ENCODE peak calls at places on chromosomes 7 and 10, in nine cellular contexts. One of them, this sample, is unnamed.

GRCh38 chr10:114683593-114683992 is 25.5 kb upstream of the ABLIM1 start:
- DNase-seq in HCT116: no peak
- DNase-seq in SK-N-SH: no peak
- DNase-seq in choroid plexus epithelial cell: no peak
- DNase-seq in pancreas: no peak
- DNase-seq in AG04449: no peak
- DNase-seq in HFF-Myc: no peak
- DNase-seq in cardiac muscle cell: no peak
- DNase-seq in heart left ventricle: peak; percentile 63
- DNase-seq in this sample: no peak

GRCh38 chr7:129739427-129739826 is 127.9 kb downstream of the NRF1 start:
- DNase-seq in HFF-Myc: no peak
- DNase-seq in cardiac muscle cell: peak; percentile 29
- DNase-seq in pancreas: no peak
- DNase-seq in choroid plexus epithelial cell: peak; percentile 92
- DNase-seq in heart left ventricle: peak; percentile 53
- DNase-seq in AG04449: no peak
- DNase-seq in SK-N-SH: no peak
- DNase-seq in HCT116: no peak
- DNase-seq in this sample: no peak

GRCh38 chr10:132360766-132361447 is 28.9 kb downstream of the LRRC27 start:
- DNase-seq in SK-N-SH: peak; percentile 80
- DNase-seq in pancreas: peak; percentile 76
- DNase-seq in heart left ventricle: no peak
- DNase-seq in HCT116: no peak
- DNase-seq in cardiac muscle cell: no peak
- DNase-seq in HFF-Myc: no peak
- DNase-seq in choroid plexus epithelial cell: no peak
- DNase-seq in AG04449: no peak
- DNase-seq in this sample: no peak

GRCh38 chr7:17580141-17580540 is 281.7 kb downstream of the AHR start:
- DNase-seq in pancreas: no peak
- DNase-seq in cardiac muscle cell: peak; percentile 73
- DNase-seq in choroid plexus epithelial cell: peak; percentile 64
- DNase-seq in HCT116: no peak
- DNase-seq in HFF-Myc: peak; percentile 43
- DNase-seq in heart left ventricle: no peak
- DNase-seq in AG04449: peak; percentile 53
- DNase-seq in SK-N-SH: no peak
- DNase-seq in this sample: no peak

GRCh38 chr10:129548534-129549130 is 81.6 kb downstream of the MGMT start:
- DNase-seq in AG04449: no peak
- DNase-seq in choroid plexus epithelial cell: no peak
- DNase-seq in heart left ventricle: no peak
- DNase-seq in SK-N-SH: no peak
- DNase-seq in HFF-Myc: no peak
- DNase-seq in cardiac muscle cell: no peak
- DNase-seq in pancreas: no peak
- DNase-seq in HCT116: no peak
- DNase-seq in this sample: no peak

GRCh38 chr10:96509017-96509641 is 4.6 kb downstream of the TLL2 start:
- DNase-seq in HFF-Myc: no peak
- DNase-seq in pancreas: no peak
- DNase-seq in SK-N-SH: no peak
- DNase-seq in HCT116: no peak
- DNase-seq in cardiac muscle cell: peak; percentile 16
- DNase-seq in AG04449: peak; percentile 80
- DNase-seq in choroid plexus epithelial cell: peak; percentile 95
- DNase-seq in heart left ventricle: no peak
- DNase-seq in this sample: peak; percentile 97

GRCh38 chr10:30583778-30584415 is 45.7 kb downstream of the LYZL2 start:
- DNase-seq in HCT116: peak; percentile 57
- DNase-seq in HFF-Myc: peak; percentile 3
- DNase-seq in AG04449: no peak
- DNase-seq in pancreas: peak; percentile 60
- DNase-seq in choroid plexus epithelial cell: peak; percentile 83
- DNase-seq in heart left ventricle: peak; percentile 66
- DNase-seq in SK-N-SH: no peak
- DNase-seq in cardiac muscle cell: peak; percentile 89
- DNase-seq in this sample: peak; percentile 39

GRCh38 chr10:14397069-14397468 is 66.3 kb upstream of the FRMD4A start:
- DNase-seq in cardiac muscle cell: peak; percentile 97
- DNase-seq in HFF-Myc: peak; percentile 94
- DNase-seq in pancreas: no peak
- DNase-seq in choroid plexus epithelial cell: peak; percentile 97
- DNase-seq in HCT116: no peak
- DNase-seq in AG04449: peak; percentile 95
- DNase-seq in SK-N-SH: peak; percentile 9
- DNase-seq in heart left ventricle: peak; percentile 81
- DNase-seq in this sample: peak; percentile 80

GRCh38 chr10:133030126-133030525 is 57.6 kb upstream of the ADGRA1 start:
- DNase-seq in pancreas: no peak
- DNase-seq in AG04449: no peak
- DNase-seq in HCT116: no peak
- DNase-seq in SK-N-SH: no peak
- DNase-seq in HFF-Myc: no peak
- DNase-seq in choroid plexus epithelial cell: no peak
- DNase-seq in cardiac muscle cell: no peak
- DNase-seq in heart left ventricle: no peak
- DNase-seq in this sample: no peak

GRCh38 chr7:27608776-27609495 is 53.7 kb downstream of the HIBADH start:
- DNase-seq in choroid plexus epithelial cell: peak; percentile 48
- DNase-seq in pancreas: no peak
- DNase-seq in heart left ventricle: no peak
- DNase-seq in HFF-Myc: no peak
- DNase-seq in cardiac muscle cell: peak; percentile 50
- DNase-seq in HCT116: no peak
- DNase-seq in AG04449: no peak
- DNase-seq in SK-N-SH: no peak
- DNase-seq in this sample: no peak

GRCh38 chr7:19522486-19522885 is 186.4 kb downstream of the POLR1F start:
- DNase-seq in heart left ventricle: no peak
- DNase-seq in HFF-Myc: no peak
- DNase-seq in AG04449: peak; percentile 21
- DNase-seq in HCT116: no peak
- DNase-seq in choroid plexus epithelial cell: peak; percentile 96
- DNase-seq in SK-N-SH: no peak
- DNase-seq in pancreas: no peak
- DNase-seq in cardiac muscle cell: peak; percentile 56
- DNase-seq in this sample: no peak

GRCh38 chr10:116715839-116716377 is 26.5 kb downstream of the HSPA12A start:
- DNase-seq in AG04449: no peak
- DNase-seq in HCT116: no peak
- DNase-seq in heart left ventricle: no peak
- DNase-seq in pancreas: no peak
- DNase-seq in SK-N-SH: peak; percentile 62
- DNase-seq in choroid plexus epithelial cell: no peak
- DNase-seq in cardiac muscle cell: no peak
- DNase-seq in HFF-Myc: no peak
- DNase-seq in this sample: no peak

GRCh38 chr7:4837814-4838625 is 23.8 kb downstream of the PAPOLB start:
- DNase-seq in cardiac muscle cell: no peak
- DNase-seq in pancreas: no peak
- DNase-seq in choroid plexus epithelial cell: peak; percentile 31
- DNase-seq in heart left ventricle: no peak
- DNase-seq in AG04449: no peak
- DNase-seq in HCT116: no peak
- DNase-seq in SK-N-SH: peak; percentile 77
- DNase-seq in HFF-Myc: no peak
- DNase-seq in this sample: no peak

GRCh38 chr10:101446071-101446470 is 92.1 kb downstream of the BTRC start:
- DNase-seq in pancreas: no peak
- DNase-seq in HCT116: no peak
- DNase-seq in choroid plexus epithelial cell: no peak
- DNase-seq in AG04449: no peak
- DNase-seq in heart left ventricle: no peak
- DNase-seq in SK-N-SH: no peak
- DNase-seq in cardiac muscle cell: no peak
- DNase-seq in HFF-Myc: no peak
- DNase-seq in this sample: no peak

GRCh38 chr10:74824184-74825032 is 2.0 kb upstream of the KAT6B start:
- DNase-seq in AG04449: no peak
- DNase-seq in choroid plexus epithelial cell: no peak
- DNase-seq in cardiac muscle cell: peak; percentile 26
- DNase-seq in pancreas: peak; percentile 61
- DNase-seq in HCT116: no peak
- DNase-seq in SK-N-SH: peak; percentile 66
- DNase-seq in HFF-Myc: no peak
- DNase-seq in heart left ventricle: peak; percentile 29
- DNase-seq in this sample: no peak

GRCh38 chr7:100469227-100470044 is 5.4 kb upstream of the SPACDR start:
- DNase-seq in HCT116: no peak
- DNase-seq in AG04449: no peak
- DNase-seq in choroid plexus epithelial cell: peak; percentile 78
- DNase-seq in pancreas: peak; percentile 99
- DNase-seq in heart left ventricle: peak; percentile 90
- DNase-seq in SK-N-SH: peak; percentile 98
- DNase-seq in HFF-Myc: peak; percentile 33
- DNase-seq in cardiac muscle cell: peak; percentile 82
- DNase-seq in this sample: no peak
- TF ChIP-seq CTCF in HCT116: peak; percentile 80
- TF ChIP-seq CTCF in AG04449: peak; percentile 98
- TF ChIP-seq CTCF in choroid plexus epithelial cell: peak; percentile 92
- TF ChIP-seq CTCF in pancreas: peak; percentile 87
- TF ChIP-seq CTCF in heart left ventricle: peak; percentile 95
- TF ChIP-seq CTCF in SK-N-SH: peak; percentile 98
- TF ChIP-seq CTCF in HFF-Myc: peak; percentile 96
- TF ChIP-seq CTCF in cardiac muscle cell: peak; percentile 89
- TF ChIP-seq CTCF in this sample: peak; percentile 92

DNA sequence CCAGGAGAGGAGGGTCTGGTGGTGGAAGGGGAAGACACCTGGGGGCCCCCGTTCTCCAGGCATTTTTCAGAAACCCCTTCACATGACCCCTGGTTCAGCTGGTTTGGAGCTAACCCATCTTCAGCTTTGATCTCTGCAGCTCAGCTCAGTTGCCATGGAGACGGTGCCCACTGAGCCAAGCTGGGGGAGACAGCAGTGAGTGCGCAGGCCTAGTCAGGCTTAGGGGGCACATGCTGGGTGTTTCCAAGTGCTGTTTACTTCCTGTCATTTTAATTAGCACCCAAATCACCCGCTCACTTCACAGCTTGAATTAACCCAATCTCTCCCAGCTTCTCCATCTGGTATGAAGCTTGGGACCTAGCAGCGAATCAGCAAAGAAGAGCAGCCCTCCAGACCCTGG is 9.0 kb downstream of the SPOCK2 start:
- DNase-seq in choroid plexus epithelial cell: no peak
- DNase-seq in HCT116: no peak
- DNase-seq in AG04449: no peak
- DNase-seq in SK-N-SH: peak; percentile 70
- DNase-seq in HFF-Myc: no peak
- DNase-seq in heart left ventricle: peak; percentile 6
- DNase-seq in cardiac muscle cell: no peak
- DNase-seq in pancreas: no peak
- DNase-seq in this sample: no peak
- H3K4me3 ChIP-seq in choroid plexus epithelial cell: no peak overlapping the region
- H3K4me3 ChIP-seq in HCT116: no peak overlapping the region
- H3K4me3 ChIP-seq in AG04449: no peak overlapping the region
- H3K4me3 ChIP-seq in SK-N-SH: no peak overlapping the region
- H3K4me3 ChIP-seq in HFF-Myc: no peak overlapping the region
- H3K4me3 ChIP-seq in heart left ventricle: no peak overlapping the region
- H3K4me3 ChIP-seq in cardiac muscle cell: no peak overlapping the region
- H3K4me3 ChIP-seq in pancreas: no peak overlapping the region
- H3K4me3 ChIP-seq in this sample: no peak overlapping the region

GRCh38 chr7:48101352-48101751 is 12.3 kb downstream of the UPP1 start:
- DNase-seq in HFF-Myc: no peak
- DNase-seq in pancreas: no peak
- DNase-seq in HCT116: no peak
- DNase-seq in AG04449: no peak
- DNase-seq in heart left ventricle: no peak
- DNase-seq in SK-N-SH: no peak
- DNase-seq in cardiac muscle cell: no peak
- DNase-seq in choroid plexus epithelial cell: no peak
- DNase-seq in this sample: no peak

GRCh38 chr7:48099781-48100180 is 10.7 kb downstream of the UPP1 start:
- DNase-seq in AG04449: no peak
- DNase-seq in choroid plexus epithelial cell: no peak
- DNase-seq in HCT116: no peak
- DNase-seq in SK-N-SH: no peak
- DNase-seq in cardiac muscle cell: no peak
- DNase-seq in pancreas: no peak
- DNase-seq in heart left ventricle: no peak
- DNase-seq in HFF-Myc: no peak
- DNase-seq in this sample: no peak

GRCh38 chr7:48105045-48105444 is 16.0 kb downstream of the UPP1 start:
- DNase-seq in choroid plexus epithelial cell: no peak
- DNase-seq in heart left ventricle: no peak
- DNase-seq in AG04449: no peak
- DNase-seq in HFF-Myc: no peak
- DNase-seq in SK-N-SH: no peak
- DNase-seq in pancreas: no peak
- DNase-seq in cardiac muscle cell: no peak
- DNase-seq in HCT116: no peak
- DNase-seq in this sample: no peak

GRCh38 chr7:48102530-48102929 is 13.5 kb downstream of the UPP1 start:
- DNase-seq in choroid plexus epithelial cell: no peak
- DNase-seq in HCT116: no peak
- DNase-seq in SK-N-SH: no peak
- DNase-seq in AG04449: no peak
- DNase-seq in heart left ventricle: no peak
- DNase-seq in HFF-Myc: no peak
- DNase-seq in cardiac muscle cell: no peak
- DNase-seq in pancreas: no peak
- DNase-seq in this sample: no peak

GRCh38 chr7:48101880-48102448 is 12.9 kb downstream of the UPP1 start:
- DNase-seq in HFF-Myc: no peak
- DNase-seq in cardiac muscle cell: no peak
- DNase-seq in heart left ventricle: no peak
- DNase-seq in choroid plexus epithelial cell: no peak
- DNase-seq in SK-N-SH: no peak
- DNase-seq in AG04449: no peak
- DNase-seq in HCT116: no peak
- DNase-seq in pancreas: no peak
- DNase-seq in this sample: no peak
- TF ChIP-seq CTCF in HFF-Myc: peak; percentile 44
- TF ChIP-seq CTCF in cardiac muscle cell: peak; percentile 40
- TF ChIP-seq CTCF in heart left ventricle: no peak
- TF ChIP-seq CTCF in choroid plexus epithelial cell: peak; percentile 54
- TF ChIP-seq CTCF in SK-N-SH: peak; percentile 48
- TF ChIP-seq CTCF in AG04449: peak; percentile 13
- TF ChIP-seq CTCF in HCT116: peak; percentile 48
- TF ChIP-seq CTCF in pancreas: no peak
- TF ChIP-seq CTCF in this sample: peak; percentile 65

DNA sequence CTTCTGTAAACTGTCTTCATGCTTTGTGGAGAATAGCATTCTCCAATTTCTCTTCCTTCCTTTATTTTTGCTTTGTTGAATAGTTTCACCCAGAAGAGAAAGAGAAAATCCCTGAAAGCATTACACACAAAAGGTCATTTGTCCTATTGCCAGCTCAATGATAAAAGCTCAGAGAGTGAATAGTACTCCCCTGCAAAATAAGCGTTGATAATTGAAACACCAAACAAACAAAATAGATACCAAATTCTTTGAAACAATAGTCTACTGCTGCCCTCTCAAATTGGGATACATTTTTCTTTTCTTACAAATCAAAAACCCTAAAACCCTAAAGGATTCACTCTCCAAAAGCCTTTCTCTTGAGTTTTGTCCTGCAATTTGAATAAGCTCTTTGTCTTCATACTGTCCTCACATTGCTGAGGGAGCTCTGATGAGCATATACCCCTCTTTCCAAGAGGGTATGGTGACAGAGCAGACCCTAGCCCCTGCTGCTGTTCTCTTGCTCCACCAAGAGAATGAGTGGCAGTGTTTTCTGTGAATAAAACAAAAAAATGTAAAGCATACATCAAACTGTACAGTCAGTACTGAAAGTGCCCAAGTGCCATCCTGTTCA is 134.4 kb downstream of the CSTF2T start:
- DNase-seq in HFF-Myc: no peak
- DNase-seq in cardiac muscle cell: peak; percentile 4
- DNase-seq in HCT116: no peak
- DNase-seq in choroid plexus epithelial cell: no peak
- DNase-seq in pancreas: no peak
- DNase-seq in heart left ventricle: no peak
- DNase-seq in AG04449: no peak
- DNase-seq in SK-N-SH: no peak
- DNase-seq in this sample: no peak
- H3K4me3 ChIP-seq in HFF-Myc: no peak overlapping the region
- H3K4me3 ChIP-seq in cardiac muscle cell: no peak overlapping the region
- H3K4me3 ChIP-seq in HCT116: no peak overlapping the region
- H3K4me3 ChIP-seq in choroid plexus epithelial cell: no peak overlapping the region
- H3K4me3 ChIP-seq in pancreas: no peak overlapping the region
- H3K4me3 ChIP-seq in heart left ventricle: no peak overlapping the region
- H3K4me3 ChIP-seq in AG04449: no peak overlapping the region
- H3K4me3 ChIP-seq in SK-N-SH: no peak overlapping the region
- H3K4me3 ChIP-seq in this sample: no peak overlapping the region

This sample was measured in epithelial cell of proximal tubule.